ENCODE peak calls at places on chromosomes 16 and 17, in six cellular contexts. Z, J, M, V, T and W are unnamed samples.

GRCh38 chr17:16652847-16653366 is 743 bp downstream of the ZNF624 start:
- DNase-seq in Z (no peak), T (peak; percentile 50), V (peak; percentile 97), J (no peak), M (no peak), W (no peak)

GRCh38 chr17:37458805-37459204 is 30.9 kb upstream of the DUSP14 start:
- DNase-seq in M (no peak), V (no peak), J (no peak), T (no peak), Z (no peak), W (no peak)

GRCh38 chr17:11369570-11369969 is 128.6 kb downstream of the SHISA6 start:
- DNase-seq in V (no peak), Z (no peak), M (no peak), T (no peak), J (no peak), W (no peak)

GRCh38 chr16:10332301-10332700 is 53.6 kb upstream of the ATF7IP2 start:
- DNase-seq in V (no peak), J (no peak), M (no peak), T (no peak), Z (peak; percentile 56), W (no peak)

GRCh38 chr17:58352843-58353719 is 1.1 kb upstream of the SUPT4H1 start:
- DNase-seq in J (peak; percentile 44), T (peak; percentile 79), V (peak; percentile 34), M (no peak), Z (peak; percentile 41), W (peak; percentile 57)

GRCh38 chr16:55830658-55831294 is 2.1 kb downstream of the CES1 start:
- DNase-seq in Z (no peak), J (no peak), T (no peak), M (no peak), V (no peak), W (no peak)

GRCh38 chr17:16243385-16243784 is 26.4 kb downstream of the PIGL start:
- DNase-seq in J (no peak), V (no peak), Z (no peak), M (no peak), T (no peak), W (no peak)

GRCh38 chr16:5042574-5043171 is 8.9 kb upstream of the NAGPA start:
- DNase-seq in T (no peak), J (no peak), M (no peak), V (no peak), Z (no peak), W (no peak)

GRCh38 chr17:67491678-67492019 is 114.6 kb downstream of the PITPNC1 start:
- DNase-seq in J (no peak), Z (peak; percentile 41), T (no peak), V (no peak), M (no peak), W (no peak)

GRCh38 chr17:81270279-81270678 is 24.8 kb downstream of the SLC38A10 start:
- DNase-seq in M (no peak), V (no peak), T (no peak), Z (no peak), J (no peak), W (no peak)

GRCh38 chr16:78091419-78091818 is 8.0 kb upstream of the WWOX start:
- DNase-seq in M (no peak), V (no peak), T (no peak), J (no peak), Z (no peak), W (no peak)

GRCh38 chr17:68698761-68699160 is 97.6 kb upstream of the FAM20A start:
- DNase-seq in M (no peak), V (no peak), J (no peak), T (no peak), Z (peak; percentile 45), W (no peak)

GRCh38 chr17:44589316-44590071 is 32.2 kb downstream of the FZD2 start:
- DNase-seq in Z (no peak), T (no peak), M (no peak), V (no peak), J (no peak), W (no peak)

GRCh38 chr17:56995776-56996175 is 17.8 kb downstream of the SCPEP1 start:
- DNase-seq in M (no peak), J (no peak), T (no peak), Z (no peak), V (no peak), W (no peak)

GRCh38 chr16:11896776-11897175 is 19.0 kb downstream of the GSPT1 start:
- DNase-seq in Z (no peak), J (no peak), V (peak; percentile 90), M (no peak), T (no peak), W (no peak)

GRCh38 chr16:83137326-83137770 is 510.6 kb downstream of the CDH13 start:
- DNase-seq in T (peak; percentile 70), M (peak; percentile 28), V (no peak), Z (peak; percentile 7), J (peak; percentile 12), W (no peak)

GRCh38 chr16:75789237-75789636 is 62.9 kb upstream of the CPHXL start:
- DNase-seq in J (peak; percentile 18), T (peak; percentile 84), Z (peak; percentile 27), V (peak; percentile 87), M (no peak), W (no peak)

GRCh38 chr17:74922694-74923537 is at the start of gene USH1G:
- DNase-seq in J (no peak), Z (no peak), T (peak; percentile 24), V (peak; percentile 8), M (no peak), W (no peak)

GRCh38 chr17:47797797-47798196 is 23.8 kb downstream of the OSBPL7 start:
- DNase-seq in M (no peak), T (peak; percentile 61), Z (no peak), J (no peak), V (no peak), W (no peak)

GRCh38 chr17:73211745-73212144 is 18.9 kb downstream of the COG1 start:
- DNase-seq in M (no peak), J (no peak), T (no peak), Z (no peak), V (peak; percentile 14), W (no peak)

GRCh38 chr16:49315602-49316001 is 34.0 kb upstream of the CBLN1 start:
- DNase-seq in Z (no peak), T (no peak), V (no peak), M (no peak), J (no peak), W (no peak)

GRCh38 chr17:72365857-72366415 is 245.1 kb downstream of the SOX9 start:
- DNase-seq in J (no peak), V (peak; percentile 42), M (no peak), T (peak; percentile 63), Z (no peak), W (no peak)

GRCh38 chr17:77143306-77143705 is 2.5 kb downstream of the SEC14L1 start:
- DNase-seq in T (no peak), V (no peak), Z (no peak), J (no peak), M (no peak), W (no peak)

GRCh38 chr16:14628806-14629611 is 1.1 kb downstream of the PARN start:
- DNase-seq in Z (no peak), J (no peak), T (peak; percentile 59), V (no peak), M (no peak), W (no peak)

GRCh38 chr17:35052240-35052608 is 11.3 kb downstream of the RFFL start:
- DNase-seq in V (no peak), M (no peak), J (no peak), Z (no peak), T (no peak), W (no peak)

GRCh38 chr16:4316103-4316731 is 350 bp downstream of the GLIS2 start:
- DNase-seq in M (no peak), Z (no peak), T (peak; percentile 65), V (peak; percentile 41), J (no peak), W (no peak)

GRCh38 chr16:88941933-88942909 is 34.8 kb downstream of the CBFA2T3 start:
- DNase-seq in M (peak; percentile 63), Z (peak; percentile 40), J (no peak), V (no peak), T (peak; percentile 81), W (peak; percentile 76)

GRCh38 chr16:2533912-2534311 is 2.7 kb upstream of the CEMP1 start:
- DNase-seq in J (no peak), T (no peak), Z (no peak), M (no peak), V (no peak), W (no peak)
- H3K27ac ChIP-seq in J (no peak overlapping the region), T (no peak overlapping the region), Z (no peak overlapping the region), M (peak overlapping the region; percentile 97), V (no peak overlapping the region), W (peak overlapping the region; percentile 98)

GRCh38 chr17:10055251-10055975 is 143.0 kb downstream of the GAS7 start:
- DNase-seq in M (no peak), Z (no peak), V (no peak), T (no peak), J (no peak), W (no peak)
- H3K4me1 ChIP-seq in M (peaks cover 12% of the 10 kb centered on the region), Z (peaks cover 5% of the 10 kb centered on the region), V (peaks cover 12% of the 10 kb centered on the region), T (peaks cover 76% of the 10 kb centered on the region), J (no peaks in the 10 kb centered on the region), W (peaks cover 16% of the 10 kb centered on the region)

GRCh38 chr17:40178660-40179059 is 1.4 kb downstream of the RAPGEFL1 start:
- DNase-seq in Z (no peak), V (no peak), J (no peak), M (no peak), T (no peak), W (no peak)
- H3K4me3 ChIP-seq in Z (no peak overlapping the region), V (no peak overlapping the region), J (no peak overlapping the region), M (peak overlapping the region; percentile 60), T (no peak overlapping the region), W (no peak overlapping the region)

GRCh38 chr16:80350066-80350465 is 190.7 kb upstream of the DYNLRB2 start:
- DNase-seq in T (no peak), V (peak; percentile 83), M (no peak), J (no peak), Z (no peak), W (no peak)
- H3K27ac ChIP-seq in T (no peak overlapping the region), V (no peak overlapping the region), M (no peak overlapping the region), J (no peak overlapping the region), Z (no peak overlapping the region), W (no peak overlapping the region)

GRCh38 chr16:19874026-19874425 is 10.6 kb downstream of the GPRC5B start:
- DNase-seq in M (no peak), J (no peak), Z (no peak), V (no peak), T (no peak), W (no peak)

GRCh38 chr16:19871721-19872120 is 12.9 kb downstream of the GPRC5B start:
- DNase-seq in T (no peak), M (no peak), J (no peak), V (no peak), Z (no peak), W (peak; percentile 38)

GRCh38 chr16:19874816-19875546 is 9.7 kb downstream of the GPRC5B start:
- DNase-seq in V (no peak), Z (no peak), T (no peak), M (no peak), J (no peak), W (peak; percentile 53)

GRCh38 chr16:19872179-19872863 is 12.3 kb downstream of the GPRC5B start:
- DNase-seq in Z (no peak), M (no peak), V (no peak), T (no peak), J (no peak), W (no peak)

GRCh38 chr16:19872935-19873334 is 11.7 kb downstream of the GPRC5B start:
- DNase-seq in Z (no peak), V (no peak), T (no peak), J (no peak), M (no peak), W (no peak)
- H3K4me1 ChIP-seq in Z (no peaks in the 10 kb centered on the region), V (no peaks in the 10 kb centered on the region), T (no peaks in the 10 kb centered on the region), J (no peaks in the 10 kb centered on the region), M (peaks cover 20% of the 10 kb centered on the region), W (no peaks in the 10 kb centered on the region)